ENCODE peak calls at places on chromosome 16, in six cellular contexts. S is heart right ventricle, T is choroid plexus epithelial cell, I is ascending aorta, W is cardiac muscle cell, Z is AG10803. N is an unnamed sample.

GRCh38 chr16:75279277-75279676 is 27.9 kb upstream of the BCAR1 start:
- DNase-seq in T (no peak), Z (peak; percentile 28), W (no peak), S (no peak), I (no peak), N (peak; percentile 50)

GRCh38 chr16:19179890-19180490 is 11.9 kb downstream of the SYT17 start:
- DNase-seq in Z (peak; percentile 48), W (peak; percentile 54), S (peak; percentile 55), I (no peak), T (peak; percentile 71), N (peak; percentile 80)

GRCh38 chr16:4691666-4692412 is 1.5 kb upstream of the NUDT16L1 start:
- DNase-seq in T (no peak), Z (no peak), S (no peak), I (no peak), W (no peak), N (no peak)

GRCh38 chr16:85029981-85030381 is 2.4 kb downstream of the KIAA0513 start:
- DNase-seq in S (no peak), T (no peak), I (no peak), W (no peak), Z (no peak), N (no peak)

GRCh38 chr16:78249056-78249455 is 149.6 kb downstream of the WWOX start:
- DNase-seq in I (no peak), S (peak; percentile 11), Z (no peak), T (no peak), W (peak; percentile 53), N (no peak)

GRCh38 chr16:67393790-67394270 is 532 bp upstream of the TPPP3 start:
- DNase-seq in I (no peak), W (no peak), S (no peak), Z (no peak), T (no peak), N (no peak)

GRCh38 chr16:25107466-25107792 is 4.1 kb upstream of the LCMT1 start:
- DNase-seq in T (no peak), Z (no peak), I (no peak), W (no peak), S (no peak), N (no peak)

GRCh38 chr16:60166111-60166510 is 1432.0 kb upstream of the GOT2 start:
- DNase-seq in W (no peak), I (no peak), S (no peak), Z (no peak), T (no peak), N (peak; percentile 14)

GRCh38 chr16:81448154-81449131 is 3.8 kb downstream of the CMIP start:
- DNase-seq in I (no peak), T (peak; percentile 41), Z (no peak), W (peak; percentile 24), S (no peak), N (no peak)

GRCh38 chr16:1546430-1546829 is 13.0 kb downstream of the TMEM204 start:
- DNase-seq in S (no peak), I (no peak), Z (no peak), T (no peak), W (no peak), N (no peak)

GRCh38 chr16:1550696-1551095 is 17.2 kb downstream of the TMEM204 start:
- DNase-seq in T (no peak), S (no peak), W (no peak), Z (no peak), I (no peak), N (no peak)

GRCh38 chr16:1550061-1550460 is 16.6 kb downstream of the TMEM204 start:
- DNase-seq in W (peak; percentile 17), Z (no peak), S (no peak), I (no peak), T (no peak), N (no peak)

GRCh38 chr16:1548727-1549126 is 15.3 kb downstream of the TMEM204 start:
- DNase-seq in I (no peak), T (no peak), Z (no peak), W (no peak), S (no peak), N (no peak)

GRCh38 chr16:1548234-1548633 is 14.8 kb downstream of the TMEM204 start:
- DNase-seq in W (no peak), I (no peak), T (peak; percentile 69), S (peak; percentile 66), Z (no peak), N (peak; percentile 55)
- H3K4me3 ChIP-seq in W (no peak overlapping the region), I (no peak overlapping the region), T (no peak overlapping the region), S (no peak overlapping the region), Z (no peak overlapping the region), N (no peak overlapping the region)

GRCh38 chr16:70648606-70649005 is 2.2 kb downstream of the IL34 start:
- DNase-seq in W (no peak), T (no peak), S (no peak), Z (no peak), I (no peak), N (no peak)

GRCh38 chr16:70647461-70648359 is 1.4 kb downstream of the IL34 start:
- DNase-seq in S (no peak), I (no peak), W (no peak), T (no peak), Z (no peak), N (no peak)

GRCh38 chr16:70649300-70649699 is 2.9 kb downstream of the IL34 start:
- DNase-seq in W (no peak), T (no peak), S (no peak), I (no peak), Z (peak; percentile 45), N (peak; percentile 59)

GRCh38 chr16:70644763-70645597 is 1.4 kb upstream of the IL34 start:
- DNase-seq in W (no peak), T (no peak), I (no peak), S (no peak), Z (no peak), N (no peak)

DNA sequence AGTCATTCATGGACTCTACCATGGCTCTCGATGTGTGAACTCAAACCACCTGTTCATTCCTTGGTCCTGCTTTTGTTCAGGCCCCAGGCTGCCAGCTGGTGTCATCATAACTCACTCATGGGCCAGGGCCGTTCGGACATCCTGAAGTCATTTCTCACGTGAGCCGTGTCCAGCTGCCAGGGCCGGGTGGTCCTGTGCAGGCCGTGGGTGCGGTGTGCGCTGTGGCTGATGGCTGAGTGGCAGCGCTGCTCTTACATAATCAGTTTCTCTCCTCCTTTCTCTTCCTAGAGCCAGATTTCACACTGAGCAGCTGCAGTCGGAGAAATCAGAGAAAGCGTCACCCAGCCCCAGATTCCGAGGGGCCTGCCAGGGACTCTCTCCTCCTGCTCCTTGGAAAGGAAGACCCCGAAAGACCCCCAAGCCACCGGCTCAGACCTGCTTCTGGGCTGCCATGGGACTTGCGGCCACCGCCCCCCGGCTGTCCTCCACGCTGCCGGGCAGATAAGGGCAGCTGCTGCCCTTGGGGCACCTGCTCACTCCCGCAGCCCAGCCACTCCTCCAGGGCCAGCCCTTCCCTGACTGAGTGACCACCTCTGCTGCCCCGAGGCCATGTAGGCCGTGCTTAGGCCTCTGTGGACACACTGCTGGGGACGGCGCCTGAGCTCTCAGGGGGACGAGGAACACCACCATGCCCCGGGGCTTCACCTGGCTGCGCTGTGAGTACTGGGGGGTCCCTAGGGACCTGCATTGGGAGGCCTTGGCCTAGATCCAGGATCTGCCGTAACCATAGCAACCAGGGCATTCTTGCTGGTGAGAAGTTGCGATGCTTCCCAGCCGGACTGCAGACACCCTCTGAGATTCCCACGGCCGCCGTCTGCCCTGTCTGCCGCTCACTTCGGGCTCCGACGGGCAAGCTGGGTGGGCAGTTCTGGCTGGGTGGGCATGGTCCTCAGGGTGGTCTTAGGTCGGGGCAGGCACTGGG is at the start of gene IL34:
- DNase-seq in S (no peak), W (no peak), Z (no peak), T (peak; percentile 80), I (no peak), N (peak; percentile 44)
- TF ChIP-seq CTCF in S (no peak), W (no peak), Z (no peak), T (no peak), I (no peak), N (no peak)

GRCh38 chr16:9821970-9822369 is 360.3 kb downstream of the GRIN2A start:
- DNase-seq in Z (no peak), W (no peak), T (no peak), I (no peak), S (no peak), N (no peak)
- H3K4me3 ChIP-seq in Z (no peak overlapping the region), W (no peak overlapping the region), T (no peak overlapping the region), I (no peak overlapping the region), S (no peak overlapping the region), N (no peak overlapping the region)

GRCh38 chr16:71867934-71868333 is 16.0 kb downstream of the ZNF821 start:
- DNase-seq in Z (no peak), S (no peak), W (no peak), T (peak; percentile 27), I (no peak), N (no peak)
- TF ChIP-seq CTCF in Z (no peak), S (no peak), W (no peak), T (peak; percentile 18), I (no peak), N (no peak)